ENCODE peak calls at places on chromosomes 3 and 15, in four cellular contexts. F is progenitor cell of endocrine pancreas, C is fibroblast of villous mesenchyme, A is endodermal cell. O is an unnamed sample.

GRCh38 chr3:171234298-171235020 is 207.9 kb upstream of the SLC2A2 start:
- DNase-seq in A (no peak), F (no peak), C (no peak), O (no peak)

GRCh38 chr15:63218114-63218808 is 28.9 kb downstream of the RAB8B start:
- DNase-seq in F (no peak), A (no peak), C (peak), O (no peak)

GRCh38 chr15:98976500-98976899 is 31.1 kb downstream of the PGPEP1L start:
- DNase-seq in A (no peak), F (no peak), C (no peak), O (no peak)

GRCh38 chr3:8629151-8630021 is 15.2 kb downstream of the SSUH2 start:
- DNase-seq in A (no peak), C (peak), F (no peak), O (peak)

GRCh38 chr15:44802336-44802735 is 66.0 kb downstream of the TRIM69 start:
- DNase-seq in F (no peak), A (no peak), C (no peak), O (no peak)

GRCh38 chr3:108124337-108125150 is 33.7 kb upstream of the CD47 start:
- DNase-seq in A (peak), C (no peak), F (no peak), O (peak)

GRCh38 chr3:127431066-127431465 is 143.2 kb upstream of the PRR20G start:
- DNase-seq in C (no peak), A (no peak), F (no peak), O (no peak)

GRCh38 chr15:96264351-96264798 is 66.1 kb upstream of the NR2F2 start:
- DNase-seq in F (no peak), C (no peak), A (no peak), O (no peak)

GRCh38 chr15:75161106-75161505 is 40.6 kb upstream of the C15orf39 start:
- DNase-seq in F (no peak), A (no peak), C (no peak), O (no peak)

GRCh38 chr15:56168394-56168793 is 75.3 kb downstream of the RFX7 start:
- DNase-seq in C (peak), A (no peak), F (no peak), O (no peak)

GRCh38 chr15:39685999-39686613 is 96.5 kb downstream of the FSIP1 start:
- DNase-seq in A (peak), C (peak), F (peak), O (peak)

GRCh38 chr3:72347819-72348319 is 500.4 kb downstream of the SHQ1 start:
- DNase-seq in C (peak), A (peak), F (peak), O (peak)

GRCh38 chr3:46908294-46908985 is 30.9 kb downstream of the PTH1R start:
- DNase-seq in A (no peak), C (peak), F (no peak), O (no peak)

GRCh38 chr3:196214783-196215441 is 1.4 kb upstream of the SLC51A start:
- DNase-seq in C (no peak), A (no peak), F (no peak), O (no peak)

GRCh38 chr3:129625071-129625874 is 18.8 kb upstream of the PLXND1 start:
- DNase-seq in C (no peak), A (peak), F (no peak), O (peak)

GRCh38 chr3:57949779-57950618 is 58.2 kb upstream of the FLNB start:
- DNase-seq in A (no peak), C (no peak), F (no peak), O (peak)

GRCh38 chr15:73897441-73898261 is 24.3 kb downstream of the TBC1D21 start:
- DNase-seq in F (no peak), A (peak), C (peak), O (peak)

GRCh38 chr3:37163262-37164020 is 10.9 kb downstream of the LRRFIP2 start:
- DNase-seq in F (no peak), C (peak), A (peak), O (no peak)

GRCh38 chr3:114519415-114519814 is 225.6 kb downstream of the TIGIT start:
- DNase-seq in C (peak), F (no peak), A (peak), O (no peak)

DNA sequence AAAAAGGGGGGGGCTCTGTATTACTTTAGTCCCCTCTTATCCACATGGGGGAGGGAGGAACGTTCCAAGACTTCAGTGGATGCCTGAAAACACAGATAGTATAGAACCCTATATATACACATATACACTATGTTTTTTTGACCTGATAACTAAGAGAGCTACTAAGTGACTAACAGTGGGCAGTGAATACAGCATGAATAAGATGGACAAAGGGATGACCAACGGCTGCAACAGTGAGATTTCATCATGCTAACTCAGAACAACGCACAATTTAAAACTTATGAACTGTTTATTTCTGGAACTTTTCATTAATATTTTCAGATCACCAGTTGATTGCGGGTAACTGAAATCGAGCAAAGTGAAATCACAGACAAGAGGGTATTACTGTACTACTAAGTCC is 7.3 kb downstream of the DCUN1D1 start:
- DNase-seq in A (no peak), F (no peak), C (no peak), O (no peak)
- TF ChIP-seq CTCF in A (no peak), F (no peak), C (no peak), O (no peak)

GRCh38 chr15:33608714-33609113 is 297.9 kb downstream of the RYR3 start:
- DNase-seq in A (no peak), F (no peak), C (no peak), O (no peak)
- TF ChIP-seq CTCF in A (peak), F (peak), C (no peak), O (no peak)

GRCh38 chr15:48406911-48407310 is 75.7 kb downstream of the DUT start:
- DNase-seq in A (peak), F (no peak), C (no peak), O (peak)
- TF ChIP-seq CTCF in A (peak), F (peak), C (peak), O (peak)

GRCh38 chr3:185424435-185424834 is 61.5 kb downstream of the MAP3K13 start:
- DNase-seq in F (no peak), A (no peak), C (peak), O (no peak)

GRCh38 chr3:185430375-185430774 is 67.4 kb downstream of the MAP3K13 start:
- DNase-seq in A (no peak), C (no peak), F (no peak), O (no peak)
- TF ChIP-seq CTCF in A (no peak), C (no peak), F (no peak), O (no peak)